ENCODE peak calls at places on chromosome 7, in four cellular contexts. One of them, this sample, is unnamed.

GRCh38 chr7:2681954-2682799 is 5.8 kb upstream of the AMZ1 start:
- DNase-seq in HepG2: no peak
- DNase-seq in K562: no peak
- DNase-seq in GM12878: no peak
- DNase-seq in this sample: no peak

GRCh38 chr7:66907731-66908130 is 13.3 kb upstream of the TMEM248 start:
- DNase-seq in HepG2: no peak
- DNase-seq in GM12878: no peak
- DNase-seq in K562: no peak
- DNase-seq in this sample: no peak

GRCh38 chr7:131104611-131105293 is 222.9 kb upstream of the MKLN1 start:
- DNase-seq in HepG2: no peak
- DNase-seq in GM12878: no peak
- DNase-seq in K562: no peak
- DNase-seq in this sample: no peak

GRCh38 chr7:70539196-70539595 is 592.7 kb upstream of the GALNT17 start:
- DNase-seq in HepG2: no peak
- DNase-seq in K562: no peak
- DNase-seq in GM12878: no peak
- DNase-seq in this sample: no peak

GRCh38 chr7:131284702-131285419 is 42.8 kb upstream of the MKLN1 start:
- DNase-seq in GM12878: no peak
- DNase-seq in HepG2: no peak
- DNase-seq in K562: no peak
- DNase-seq in this sample: no peak

GRCh38 chr7:155987681-155988080 is 175.4 kb upstream of the SHH start:
- DNase-seq in K562: no peak
- DNase-seq in GM12878: no peak
- DNase-seq in HepG2: no peak
- DNase-seq in this sample: no peak

GRCh38 chr7:4028221-4028620 is 653.9 kb upstream of the FOXK1 start:
- DNase-seq in HepG2: no peak
- DNase-seq in GM12878: no peak
- DNase-seq in K562: no peak
- DNase-seq in this sample: no peak

GRCh38 chr7:103859699-103860098 is 129.8 kb downstream of the RELN start:
- DNase-seq in GM12878: no peak
- DNase-seq in HepG2: no peak
- DNase-seq in K562: no peak
- DNase-seq in this sample: no peak

GRCh38 chr7:1555046-1555812 is 776 bp downstream of the TMEM184A start:
- DNase-seq in HepG2: peak
- DNase-seq in K562: peak
- DNase-seq in GM12878: no peak
- DNase-seq in this sample: no peak

GRCh38 chr7:124996778-124997177 is 67.2 kb upstream of the POT1 start:
- DNase-seq in K562: no peak
- DNase-seq in HepG2: peak
- DNase-seq in GM12878: no peak
- DNase-seq in this sample: no peak

DNA sequence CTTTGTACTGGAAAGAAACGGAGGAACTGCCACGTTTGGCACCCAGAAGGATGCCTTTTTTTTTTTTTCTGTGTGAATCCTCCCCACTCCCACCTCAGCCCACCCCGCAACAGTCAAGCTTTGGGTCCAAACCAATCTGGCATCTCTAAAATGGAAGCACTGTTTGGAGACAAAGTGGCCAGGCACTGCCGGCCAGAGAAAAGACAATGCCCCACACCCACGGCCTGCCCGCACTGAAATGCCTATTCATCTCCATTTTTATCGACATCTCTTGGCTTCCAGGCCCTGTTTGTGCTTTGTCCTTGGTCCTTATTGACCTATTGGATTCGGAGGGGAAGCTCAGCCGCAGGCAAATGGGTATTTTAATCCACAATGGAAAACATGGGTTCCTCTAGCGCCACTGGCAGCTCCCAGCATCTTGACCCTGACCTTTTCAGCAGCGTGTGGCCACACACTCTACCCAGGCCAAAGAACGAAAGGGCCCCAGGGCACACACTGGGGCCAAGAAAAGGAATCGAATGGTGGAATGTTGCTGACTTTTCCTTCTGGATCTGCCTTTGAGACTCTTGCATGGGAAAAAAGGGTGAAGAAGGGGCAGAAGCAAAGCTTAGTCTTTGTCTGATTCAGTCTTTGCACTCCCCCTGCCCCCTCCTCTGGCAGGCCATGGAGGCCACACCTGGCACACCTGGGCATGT is 162.6 kb upstream of the CDCA7L start:
- DNase-seq in GM12878: no peak
- DNase-seq in HepG2: no peak
- DNase-seq in K562: no peak
- DNase-seq in this sample: no peak
- TF ChIP-seq TARDBP in GM12878: no peak
- TF ChIP-seq TARDBP in HepG2: no peak
- TF ChIP-seq TARDBP in K562: no peak
- TF ChIP-seq TARDBP in this sample: no peak

DNA sequence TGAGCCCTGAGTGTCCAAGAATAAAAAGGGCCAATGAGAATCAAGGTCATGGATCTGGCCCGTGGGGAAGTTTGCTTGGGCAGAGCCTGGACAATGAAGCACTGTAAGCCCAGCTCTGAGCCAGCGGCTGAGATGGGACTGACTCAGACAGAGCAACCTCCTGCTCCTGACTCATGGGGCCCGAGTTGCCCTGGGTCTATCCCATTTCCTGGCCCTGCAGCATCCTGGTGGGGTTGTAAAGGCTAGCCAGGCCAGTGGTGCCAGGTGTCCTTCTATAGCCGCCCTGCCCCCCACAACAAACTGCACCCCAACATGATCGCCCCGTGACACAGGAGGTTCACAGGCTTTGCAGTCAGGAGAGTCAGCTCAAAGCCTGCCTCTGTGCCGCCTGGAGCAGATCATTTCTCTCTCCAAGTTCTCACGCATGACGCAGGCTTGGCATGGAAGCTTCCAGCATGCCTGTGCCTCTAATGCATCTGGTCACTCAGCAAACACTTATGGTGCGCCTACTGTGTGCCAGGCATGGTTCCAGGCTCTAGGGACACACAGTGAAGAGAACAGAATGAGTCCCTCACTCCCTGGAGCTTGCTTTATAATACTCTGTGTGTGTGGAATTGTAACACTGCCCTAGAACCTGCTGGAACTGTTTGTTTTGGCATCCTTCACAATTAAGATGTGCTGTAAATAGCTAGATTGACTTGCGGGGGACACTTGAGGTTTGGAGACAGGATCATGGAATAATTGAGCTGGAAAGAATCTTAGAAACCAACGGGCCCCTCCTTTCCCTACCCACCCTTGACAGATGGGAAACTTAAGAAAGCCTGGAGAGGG is 4.9 kb upstream of the MYH16 start:
- DNase-seq in HepG2: peak
- DNase-seq in GM12878: no peak
- DNase-seq in K562: no peak
- DNase-seq in this sample: no peak
- TF ChIP-seq TARDBP in HepG2: no peak
- TF ChIP-seq TARDBP in GM12878: no peak
- TF ChIP-seq TARDBP in K562: no peak
- TF ChIP-seq TARDBP in this sample: no peak

GRCh38 chr7:36214608-36215016 is 61.6 kb downstream of the EEPD1 start:
- DNase-seq in HepG2: no peak
- DNase-seq in GM12878: no peak
- DNase-seq in K562: no peak
- DNase-seq in this sample: peak

GRCh38 chr7:36217961-36218284 is 64.9 kb downstream of the EEPD1 start:
- DNase-seq in HepG2: no peak
- DNase-seq in GM12878: no peak
- DNase-seq in K562: no peak
- DNase-seq in this sample: no peak

GRCh38 chr7:36217211-36217960 is 64.3 kb downstream of the EEPD1 start:
- DNase-seq in GM12878: no peak
- DNase-seq in HepG2: no peak
- DNase-seq in K562: no peak
- DNase-seq in this sample: no peak

GRCh38 chr7:36215017-36215621 is 62.1 kb downstream of the EEPD1 start:
- DNase-seq in HepG2: no peak
- DNase-seq in GM12878: no peak
- DNase-seq in K562: no peak
- DNase-seq in this sample: peak

DNA sequence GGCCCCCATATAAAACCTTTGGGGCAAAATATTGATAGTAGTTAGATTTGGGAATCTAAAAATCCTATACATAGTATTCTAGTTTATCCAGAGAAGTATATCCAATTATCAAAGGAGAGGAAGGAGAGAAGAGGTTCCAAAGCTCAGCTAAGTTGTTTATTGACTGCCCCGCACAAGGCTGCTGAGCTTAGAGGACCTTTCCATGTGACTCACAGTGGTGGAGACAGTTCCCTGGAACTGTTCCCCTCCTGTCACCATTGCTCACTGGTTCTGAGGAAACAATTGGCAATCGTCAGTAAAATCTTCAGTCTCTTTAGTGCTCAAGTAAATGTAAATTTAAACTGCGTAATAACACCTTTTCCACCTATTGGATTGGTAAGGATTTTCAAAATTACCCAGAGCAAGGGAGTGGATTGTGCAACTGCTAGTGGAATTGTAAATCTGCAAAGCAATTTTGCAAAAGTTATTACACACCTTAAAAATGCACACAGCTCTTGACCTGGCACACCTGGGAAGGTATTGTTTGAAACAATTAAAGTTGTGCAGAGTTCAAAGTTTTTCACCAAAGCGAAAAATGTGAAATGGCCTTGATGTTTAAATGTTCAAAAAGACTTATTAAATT is 63.1 kb downstream of the EEPD1 start:
- DNase-seq in GM12878: no peak
- DNase-seq in HepG2: peak
- DNase-seq in K562: no peak
- DNase-seq in this sample: no peak
- TF ChIP-seq TARDBP in GM12878: no peak
- TF ChIP-seq TARDBP in HepG2: no peak
- TF ChIP-seq TARDBP in K562: no peak
- TF ChIP-seq TARDBP in this sample: no peak

GRCh38 chr7:55019329-55019690 is 493 bp downstream of the EGFR start:
- DNase-seq in K562: no peak
- DNase-seq in GM12878: no peak
- DNase-seq in HepG2: no peak
- DNase-seq in this sample: peak
- TF ChIP-seq TARDBP in K562: no peak
- TF ChIP-seq TARDBP in GM12878: no peak
- TF ChIP-seq TARDBP in HepG2: no peak
- TF ChIP-seq TARDBP in this sample: no peak

DNA sequence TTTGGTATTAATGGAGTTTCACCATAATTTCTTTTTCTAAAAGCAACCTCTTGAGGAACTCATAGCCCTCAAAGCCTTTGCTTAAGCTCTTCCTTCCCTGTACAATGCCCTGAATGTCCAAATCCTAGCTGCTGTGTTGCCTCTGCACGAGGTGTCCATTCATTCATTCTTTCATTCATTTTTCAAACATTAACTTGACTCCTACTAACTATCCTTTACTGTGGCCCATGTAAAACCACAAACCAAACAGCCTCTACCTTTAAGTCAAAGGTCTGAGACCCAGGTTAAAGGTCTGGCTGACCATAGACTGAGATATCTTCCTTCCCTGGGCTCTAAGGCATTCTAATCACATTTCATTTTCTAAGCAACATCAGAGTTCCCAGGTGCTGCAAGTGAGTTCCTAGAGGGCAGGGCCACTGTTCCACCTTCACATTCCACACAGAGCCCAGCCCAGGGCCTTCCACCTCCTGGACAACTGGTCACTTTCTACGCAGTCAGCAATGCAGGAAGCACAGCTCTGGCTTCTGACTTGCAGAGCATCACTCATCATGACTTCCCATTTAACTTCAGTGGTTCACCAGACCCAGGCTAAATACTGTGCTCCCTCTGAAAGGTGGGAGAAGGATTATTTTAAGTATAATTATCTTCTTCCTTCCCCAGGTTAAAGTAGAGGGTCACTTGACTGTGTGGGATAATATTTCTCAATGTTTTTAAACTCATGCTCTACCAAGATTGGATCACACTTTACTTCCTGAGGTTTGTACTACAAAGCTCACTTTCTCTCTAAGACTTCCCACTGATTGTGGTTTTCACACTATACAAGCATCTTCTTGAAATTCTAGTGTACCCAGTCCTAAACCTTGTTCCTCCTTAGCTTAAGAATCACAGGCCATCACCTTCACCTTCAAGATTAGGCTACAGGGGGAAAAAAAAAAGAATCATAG is 19.1 kb downstream of the ATXN7L1 start:
- DNase-seq in GM12878: no peak
- DNase-seq in HepG2: peak
- DNase-seq in K562: no peak
- DNase-seq in this sample: no peak
- TF ChIP-seq TARDBP in GM12878: no peak
- TF ChIP-seq TARDBP in HepG2: no peak
- TF ChIP-seq TARDBP in K562: no peak
- TF ChIP-seq TARDBP in this sample: no peak

DNA sequence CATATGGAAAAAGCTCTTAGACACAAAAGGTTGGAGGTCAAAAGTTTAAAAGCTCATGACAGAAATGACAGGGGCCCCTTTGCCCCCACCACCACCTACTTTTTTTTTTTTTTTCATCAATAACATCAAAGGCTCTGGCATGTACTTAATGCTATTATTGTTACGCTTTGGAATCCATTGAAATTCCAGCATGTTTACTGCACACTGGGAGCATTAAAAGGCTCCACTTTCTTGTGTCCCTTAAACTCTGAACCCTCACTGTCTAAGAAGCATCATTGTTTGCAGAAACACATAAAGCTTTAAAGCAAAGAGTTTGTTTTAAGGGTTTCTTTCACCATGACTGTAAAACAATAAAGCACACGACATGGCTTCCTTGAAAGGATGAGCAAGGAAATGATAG is 149.4 kb downstream of the GLI3 start:
- DNase-seq in GM12878: no peak
- DNase-seq in HepG2: no peak
- DNase-seq in K562: no peak
- DNase-seq in this sample: no peak
- TF ChIP-seq TARDBP in GM12878: no peak
- TF ChIP-seq TARDBP in HepG2: no peak
- TF ChIP-seq TARDBP in K562: no peak
- TF ChIP-seq TARDBP in this sample: no peak

DNA sequence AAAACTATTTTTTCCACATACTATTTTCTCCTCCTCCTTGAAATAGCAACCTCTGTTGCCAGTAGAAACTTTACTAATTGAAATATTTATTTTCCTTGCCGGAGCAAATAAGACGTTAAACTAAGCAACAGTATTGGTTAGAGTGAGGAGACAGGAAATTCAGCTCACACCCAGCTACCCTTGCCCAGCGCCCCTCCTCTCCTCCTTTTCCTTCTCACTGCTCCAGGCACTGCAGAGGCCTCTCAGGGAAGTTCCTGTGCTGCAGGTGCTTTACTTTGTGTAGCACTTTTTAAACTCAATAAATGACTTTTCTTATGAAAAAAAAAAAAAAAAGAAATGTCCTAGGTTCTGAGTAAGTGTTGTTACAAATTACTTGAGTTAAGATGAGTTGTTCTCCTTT is 134.0 kb downstream of the SEMA3E start:
- DNase-seq in GM12878: no peak
- DNase-seq in K562: no peak
- DNase-seq in HepG2: no peak
- DNase-seq in this sample: no peak
- TF ChIP-seq TARDBP in GM12878: no peak
- TF ChIP-seq TARDBP in K562: no peak
- TF ChIP-seq TARDBP in HepG2: no peak
- TF ChIP-seq TARDBP in this sample: no peak